ENCODE peak calls at places on chromosomes 6 and 20, in eight cellular contexts. One of them, this sample, is unnamed.

GRCh38 chr6:170179925-170180324 is 111.0 kb downstream of the DLL1 start:
- DNase-seq in ELF-1: no peak
- DNase-seq in cardiac fibroblast: no peak
- DNase-seq in psoas muscle: no peak
- DNase-seq in stimulated activated CD8-positive, alpha-beta memory T cell treated with anti-CD3 and anti-CD28 coated beads, Interleukin-15, amount 100 ng/mL, for 4 hours: no peak
- DNase-seq in left lung: no peak
- DNase-seq in hypothalamus: no peak
- DNase-seq in iPS-NIHi11: peak; percentile 3
- DNase-seq in this sample: no peak

GRCh38 chr20:21436186-21436585 is 38.9 kb upstream of the NKX2-4 start:
- DNase-seq in ELF-1: no peak
- DNase-seq in cardiac fibroblast: peak; percentile 93
- DNase-seq in psoas muscle: no peak
- DNase-seq in stimulated activated CD8-positive, alpha-beta memory T cell treated with anti-CD3 and anti-CD28 coated beads, Interleukin-15, amount 100 ng/mL, for 4 hours: no peak
- DNase-seq in left lung: no peak
- DNase-seq in hypothalamus: no peak
- DNase-seq in iPS-NIHi11: no peak
- DNase-seq in this sample: peak; percentile 72

GRCh38 chr6:81772741-81773140 is 20.3 kb upstream of the TENT5A start:
- DNase-seq in ELF-1: no peak
- DNase-seq in cardiac fibroblast: peak; percentile 56
- DNase-seq in psoas muscle: no peak
- DNase-seq in stimulated activated CD8-positive, alpha-beta memory T cell treated with anti-CD3 and anti-CD28 coated beads, Interleukin-15, amount 100 ng/mL, for 4 hours: no peak
- DNase-seq in left lung: peak; percentile 12
- DNase-seq in hypothalamus: no peak
- DNase-seq in iPS-NIHi11: no peak
- DNase-seq in this sample: peak; percentile 62

GRCh38 chr20:48131581-48131980 is 346.3 kb upstream of the SULF2 start:
- DNase-seq in ELF-1: no peak
- DNase-seq in cardiac fibroblast: no peak
- DNase-seq in psoas muscle: no peak
- DNase-seq in stimulated activated CD8-positive, alpha-beta memory T cell treated with anti-CD3 and anti-CD28 coated beads, Interleukin-15, amount 100 ng/mL, for 4 hours: no peak
- DNase-seq in left lung: no peak
- DNase-seq in hypothalamus: no peak
- DNase-seq in iPS-NIHi11: no peak
- DNase-seq in this sample: no peak

GRCh38 chr6:113169484-113169883 is 687.7 kb upstream of the MARCKS start:
- DNase-seq in ELF-1: no peak
- DNase-seq in cardiac fibroblast: peak; percentile 43
- DNase-seq in psoas muscle: no peak
- DNase-seq in stimulated activated CD8-positive, alpha-beta memory T cell treated with anti-CD3 and anti-CD28 coated beads, Interleukin-15, amount 100 ng/mL, for 4 hours: no peak
- DNase-seq in left lung: no peak
- DNase-seq in hypothalamus: no peak
- DNase-seq in iPS-NIHi11: no peak
- DNase-seq in this sample: peak; percentile 81

GRCh38 chr6:113352029-113352801 is 504.9 kb upstream of the MARCKS start:
- DNase-seq in ELF-1: no peak
- DNase-seq in cardiac fibroblast: peak; percentile 87
- DNase-seq in psoas muscle: no peak
- DNase-seq in stimulated activated CD8-positive, alpha-beta memory T cell treated with anti-CD3 and anti-CD28 coated beads, Interleukin-15, amount 100 ng/mL, for 4 hours: no peak
- DNase-seq in left lung: no peak
- DNase-seq in hypothalamus: no peak
- DNase-seq in iPS-NIHi11: no peak
- DNase-seq in this sample: peak; percentile 84

GRCh38 chr20:57769756-57770155 is 59.9 kb upstream of the PMEPA1 start:
- DNase-seq in ELF-1: peak; percentile 84
- DNase-seq in cardiac fibroblast: no peak
- DNase-seq in psoas muscle: no peak
- DNase-seq in stimulated activated CD8-positive, alpha-beta memory T cell treated with anti-CD3 and anti-CD28 coated beads, Interleukin-15, amount 100 ng/mL, for 4 hours: no peak
- DNase-seq in left lung: no peak
- DNase-seq in hypothalamus: no peak
- DNase-seq in iPS-NIHi11: no peak
- DNase-seq in this sample: no peak

GRCh38 chr20:47272893-47273590 is 83.5 kb downstream of the ZMYND8 start:
- DNase-seq in ELF-1: peak; percentile 31
- DNase-seq in cardiac fibroblast: peak; percentile 87
- DNase-seq in psoas muscle: no peak
- DNase-seq in stimulated activated CD8-positive, alpha-beta memory T cell treated with anti-CD3 and anti-CD28 coated beads, Interleukin-15, amount 100 ng/mL, for 4 hours: peak; percentile 27
- DNase-seq in left lung: no peak
- DNase-seq in hypothalamus: no peak
- DNase-seq in iPS-NIHi11: peak; percentile 80
- DNase-seq in this sample: peak; percentile 71

GRCh38 chr20:60630609-60631008 is 621.5 kb upstream of the CDH4 start:
- DNase-seq in ELF-1: peak; percentile 81
- DNase-seq in cardiac fibroblast: no peak
- DNase-seq in psoas muscle: no peak
- DNase-seq in stimulated activated CD8-positive, alpha-beta memory T cell treated with anti-CD3 and anti-CD28 coated beads, Interleukin-15, amount 100 ng/mL, for 4 hours: no peak
- DNase-seq in left lung: no peak
- DNase-seq in hypothalamus: no peak
- DNase-seq in iPS-NIHi11: peak; percentile 12
- DNase-seq in this sample: no peak

GRCh38 chr20:23159256-23159922 is 73.3 kb upstream of the CD93 start:
- DNase-seq in ELF-1: no peak
- DNase-seq in cardiac fibroblast: no peak
- DNase-seq in psoas muscle: no peak
- DNase-seq in stimulated activated CD8-positive, alpha-beta memory T cell treated with anti-CD3 and anti-CD28 coated beads, Interleukin-15, amount 100 ng/mL, for 4 hours: no peak
- DNase-seq in left lung: no peak
- DNase-seq in hypothalamus: no peak
- DNase-seq in iPS-NIHi11: no peak
- DNase-seq in this sample: no peak

GRCh38 chr20:10093087-10093591 is 58.4 kb downstream of the ANKEF1 start:
- DNase-seq in ELF-1: peak; percentile 32
- DNase-seq in cardiac fibroblast: peak; percentile 50
- DNase-seq in psoas muscle: no peak
- DNase-seq in stimulated activated CD8-positive, alpha-beta memory T cell treated with anti-CD3 and anti-CD28 coated beads, Interleukin-15, amount 100 ng/mL, for 4 hours: no peak
- DNase-seq in left lung: no peak
- DNase-seq in hypothalamus: no peak
- DNase-seq in iPS-NIHi11: no peak
- DNase-seq in this sample: peak; percentile 57

GRCh38 chr20:61391812-61392520 is 139.9 kb downstream of the CDH4 start:
- DNase-seq in ELF-1: peak; percentile 63
- DNase-seq in cardiac fibroblast: peak; percentile 6
- DNase-seq in psoas muscle: no peak
- DNase-seq in stimulated activated CD8-positive, alpha-beta memory T cell treated with anti-CD3 and anti-CD28 coated beads, Interleukin-15, amount 100 ng/mL, for 4 hours: no peak
- DNase-seq in left lung: no peak
- DNase-seq in hypothalamus: no peak
- DNase-seq in iPS-NIHi11: no peak
- DNase-seq in this sample: peak; percentile 11

GRCh38 chr6:76465410-76465809 is 392.9 kb upstream of the IMPG1 start:
- DNase-seq in ELF-1: no peak
- DNase-seq in cardiac fibroblast: no peak
- DNase-seq in psoas muscle: no peak
- DNase-seq in stimulated activated CD8-positive, alpha-beta memory T cell treated with anti-CD3 and anti-CD28 coated beads, Interleukin-15, amount 100 ng/mL, for 4 hours: no peak
- DNase-seq in left lung: no peak
- DNase-seq in hypothalamus: no peak
- DNase-seq in iPS-NIHi11: no peak
- DNase-seq in this sample: no peak

GRCh38 chr20:34249291-34249690 is 8.1 kb downstream of the ASIP start:
- DNase-seq in ELF-1: no peak
- DNase-seq in cardiac fibroblast: peak; percentile 52
- DNase-seq in psoas muscle: no peak
- DNase-seq in stimulated activated CD8-positive, alpha-beta memory T cell treated with anti-CD3 and anti-CD28 coated beads, Interleukin-15, amount 100 ng/mL, for 4 hours: no peak
- DNase-seq in left lung: no peak
- DNase-seq in hypothalamus: no peak
- DNase-seq in iPS-NIHi11: no peak
- DNase-seq in this sample: peak; percentile 71

GRCh38 chr20:20430066-20430465 is 62.2 kb downstream of the INSM1 start:
- DNase-seq in ELF-1: no peak
- DNase-seq in cardiac fibroblast: no peak
- DNase-seq in psoas muscle: no peak
- DNase-seq in stimulated activated CD8-positive, alpha-beta memory T cell treated with anti-CD3 and anti-CD28 coated beads, Interleukin-15, amount 100 ng/mL, for 4 hours: no peak
- DNase-seq in left lung: no peak
- DNase-seq in hypothalamus: no peak
- DNase-seq in iPS-NIHi11: no peak
- DNase-seq in this sample: no peak

GRCh38 chr6:81562169-81562568 is 190.3 kb downstream of the TENT5A start:
- DNase-seq in ELF-1: no peak
- DNase-seq in cardiac fibroblast: peak; percentile 74
- DNase-seq in psoas muscle: no peak
- DNase-seq in stimulated activated CD8-positive, alpha-beta memory T cell treated with anti-CD3 and anti-CD28 coated beads, Interleukin-15, amount 100 ng/mL, for 4 hours: no peak
- DNase-seq in left lung: no peak
- DNase-seq in hypothalamus: no peak
- DNase-seq in iPS-NIHi11: no peak
- DNase-seq in this sample: peak; percentile 89

GRCh38 chr6:151704383-151704782 is 103.1 kb upstream of the ESR1 start:
- DNase-seq in ELF-1: no peak
- DNase-seq in cardiac fibroblast: no peak
- DNase-seq in psoas muscle: no peak
- DNase-seq in stimulated activated CD8-positive, alpha-beta memory T cell treated with anti-CD3 and anti-CD28 coated beads, Interleukin-15, amount 100 ng/mL, for 4 hours: no peak
- DNase-seq in left lung: no peak
- DNase-seq in hypothalamus: no peak
- DNase-seq in iPS-NIHi11: no peak
- DNase-seq in this sample: no peak

GRCh38 chr6:147154454-147154853 is 49.8 kb upstream of the STXBP5 start:
- DNase-seq in ELF-1: no peak
- DNase-seq in cardiac fibroblast: peak; percentile 86
- DNase-seq in psoas muscle: no peak
- DNase-seq in stimulated activated CD8-positive, alpha-beta memory T cell treated with anti-CD3 and anti-CD28 coated beads, Interleukin-15, amount 100 ng/mL, for 4 hours: no peak
- DNase-seq in left lung: no peak
- DNase-seq in hypothalamus: no peak
- DNase-seq in iPS-NIHi11: no peak
- DNase-seq in this sample: peak; percentile 79

GRCh38 chr6:44116643-44117382 is 10.4 kb downstream of the MRPL14 start:
- DNase-seq in ELF-1: no peak
- DNase-seq in cardiac fibroblast: peak; percentile 88
- DNase-seq in psoas muscle: no peak
- DNase-seq in stimulated activated CD8-positive, alpha-beta memory T cell treated with anti-CD3 and anti-CD28 coated beads, Interleukin-15, amount 100 ng/mL, for 4 hours: no peak
- DNase-seq in left lung: no peak
- DNase-seq in hypothalamus: no peak
- DNase-seq in iPS-NIHi11: no peak
- DNase-seq in this sample: peak; percentile 93

GRCh38 chr6:16559091-16559490 is 202.2 kb downstream of the ATXN1 start:
- DNase-seq in ELF-1: no peak
- DNase-seq in cardiac fibroblast: peak; percentile 28
- DNase-seq in psoas muscle: no peak
- DNase-seq in stimulated activated CD8-positive, alpha-beta memory T cell treated with anti-CD3 and anti-CD28 coated beads, Interleukin-15, amount 100 ng/mL, for 4 hours: no peak
- DNase-seq in left lung: no peak
- DNase-seq in hypothalamus: no peak
- DNase-seq in iPS-NIHi11: no peak
- DNase-seq in this sample: peak; percentile 15

GRCh38 chr20:38579219-38579618 is 1.8 kb upstream of the ADIG start:
- DNase-seq in ELF-1: no peak
- DNase-seq in cardiac fibroblast: no peak
- DNase-seq in psoas muscle: no peak
- DNase-seq in stimulated activated CD8-positive, alpha-beta memory T cell treated with anti-CD3 and anti-CD28 coated beads, Interleukin-15, amount 100 ng/mL, for 4 hours: no peak
- DNase-seq in left lung: no peak
- DNase-seq in hypothalamus: no peak
- DNase-seq in iPS-NIHi11: peak; percentile 58
- DNase-seq in this sample: no peak

GRCh38 chr6:29861521-29862255 is 34.1 kb downstream of the HLA-G start:
- DNase-seq in ELF-1: no peak
- DNase-seq in cardiac fibroblast: peak; percentile 17
- DNase-seq in psoas muscle: no peak
- DNase-seq in stimulated activated CD8-positive, alpha-beta memory T cell treated with anti-CD3 and anti-CD28 coated beads, Interleukin-15, amount 100 ng/mL, for 4 hours: no peak
- DNase-seq in left lung: no peak
- DNase-seq in hypothalamus: no peak
- DNase-seq in iPS-NIHi11: no peak
- DNase-seq in this sample: no peak

GRCh38 chr6:150427823-150428222 is 59.0 kb downstream of the IYD start:
- DNase-seq in ELF-1: no peak
- DNase-seq in cardiac fibroblast: no peak
- DNase-seq in psoas muscle: no peak
- DNase-seq in stimulated activated CD8-positive, alpha-beta memory T cell treated with anti-CD3 and anti-CD28 coated beads, Interleukin-15, amount 100 ng/mL, for 4 hours: no peak
- DNase-seq in left lung: no peak
- DNase-seq in hypothalamus: no peak
- DNase-seq in iPS-NIHi11: no peak
- DNase-seq in this sample: no peak

This sample was measured in IMR-90.